ENCODE peak calls at places on chromosomes 7 and 10, in four cellular contexts. U is HepG2, D is K562, E is IMR-90. N is an unnamed sample.

GRCh38 chr7:157177997-157178396 is 39.3 kb downstream of the UBE3C start:
- DNase-seq in D (no peak), E (no peak), U (no peak), N (no peak)

GRCh38 chr7:98420966-98421612 is 20.2 kb upstream of the BAIAP2L1 start:
- DNase-seq in U (peak; percentile 76), D (peak; percentile 91), E (no peak), N (peak; percentile 75)

GRCh38 chr10:30784896-30785605 is 155.5 kb upstream of the LYZL2 start:
- DNase-seq in U (no peak), D (no peak), E (peak; percentile 69), N (peak; percentile 85)

GRCh38 chr7:17632401-17632800 is 307.9 kb downstream of the SNX13 start:
- DNase-seq in E (no peak), U (no peak), D (no peak), N (no peak)

GRCh38 chr7:50869108-50869716 is 86.5 kb upstream of the GRB10 start:
- DNase-seq in D (no peak), U (peak; percentile 8), E (peak; percentile 87), N (no peak)

GRCh38 chr10:124641282-124642075 is 102.7 kb downstream of the FAM53B start:
- DNase-seq in D (peak; percentile 43), U (no peak), E (peak; percentile 62), N (no peak)

GRCh38 chr7:133945497-133945896 is 181.6 kb upstream of the LRGUK start:
- DNase-seq in D (no peak), E (no peak), U (no peak), N (no peak)

GRCh38 chr10:4131407-4132215 is 346.6 kb upstream of the KLF6 start:
- DNase-seq in U (no peak), D (no peak), E (peak; percentile 93), N (no peak)

GRCh38 chr10:48907730-48908129 is 31.9 kb downstream of the LRRC18 start:
- DNase-seq in D (no peak), U (no peak), E (no peak), N (no peak)

GRCh38 chr7:9407816-9408215 is 974.4 kb downstream of the NXPH1 start:
- DNase-seq in U (no peak), E (no peak), D (no peak), N (no peak)

GRCh38 chr7:139494835-139495568 is 11.5 kb upstream of the KLRG2 start:
- DNase-seq in D (no peak), E (no peak), U (no peak), N (no peak)

GRCh38 chr7:98105942-98106544 is 619 bp upstream of the LMTK2 start:
- DNase-seq in E (no peak), U (peak; percentile 35), D (no peak), N (no peak)

GRCh38 chr10:1050555-1050954 is 1.6 kb upstream of the IDI1 start:
- DNase-seq in U (peak; percentile 75), D (no peak), E (no peak), N (no peak)

GRCh38 chr10:58641095-58641531 is 128.4 kb downstream of the BICC1 start:
- DNase-seq in D (no peak), E (peak; percentile 92), U (peak; percentile 81), N (no peak)

GRCh38 chr10:81848514-81848913 is 26.5 kb upstream of the NRG3 start:
- DNase-seq in E (no peak), D (no peak), U (no peak), N (no peak)

GRCh38 chr10:97005349-97005748 is 173.3 kb downstream of the LCOR start:
- DNase-seq in E (no peak), D (no peak), U (no peak), N (no peak)

GRCh38 chr10:115706482-115707076 is 566.4 kb downstream of the GFRA1 start:
- DNase-seq in D (no peak), U (peak; percentile 1), E (peak; percentile 30), N (no peak)

GRCh38 chr10:34811968-34812514 is 3.1 kb downstream of the PARD3 start:
- DNase-seq in E (peak; percentile 43), D (no peak), U (no peak), N (no peak)

GRCh38 chr7:132485600-132486594 is 90.4 kb downstream of the PLXNA4 start:
- DNase-seq in D (no peak), E (no peak), U (no peak), N (no peak)

GRCh38 chr7:68700414-68700813 is 897.9 kb upstream of the AUTS2 start:
- DNase-seq in D (no peak), E (peak; percentile 65), U (no peak), N (no peak)

GRCh38 chr7:372939-373791 is 83.2 kb downstream of the FOXL3 start:
- DNase-seq in E (no peak), U (peak; percentile 92), D (no peak), N (peak; percentile 51)

GRCh38 chr10:83724471-83725241 is 414.7 kb upstream of the GHITM start:
- DNase-seq in E (no peak), D (no peak), U (no peak), N (no peak)

DNA sequence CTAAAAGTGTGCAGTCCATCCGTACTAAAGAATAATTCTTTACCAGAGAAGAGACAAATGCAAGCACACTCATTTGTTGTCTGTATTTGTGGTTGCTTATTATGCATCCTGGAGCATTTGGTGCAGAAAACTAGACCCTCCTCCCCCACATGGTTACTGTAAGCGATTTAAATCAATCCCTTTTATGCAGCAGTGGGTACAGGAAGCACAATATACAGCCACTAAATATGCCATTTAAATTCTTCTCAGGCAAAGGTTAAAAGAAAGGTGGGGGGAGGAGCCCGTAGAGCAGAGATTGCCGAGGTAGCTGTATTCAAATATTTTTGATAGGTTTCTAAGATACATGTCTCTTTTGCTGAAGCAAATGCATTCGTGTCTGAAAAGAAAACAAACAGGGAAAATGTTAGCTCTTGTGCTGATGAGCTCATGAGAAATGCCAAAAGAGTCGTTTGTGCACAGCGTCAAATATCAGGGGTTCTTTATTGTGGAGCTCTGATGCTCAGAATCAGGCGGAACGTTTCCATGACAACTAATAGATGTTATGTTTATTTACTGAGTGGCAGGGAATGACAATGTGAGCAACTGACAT is 131.3 kb upstream of the NPVF start:
- DNase-seq in E (no peak), D (no peak), U (no peak), N (no peak)
- TF ChIP-seq MAFK in E (no peak), D (no peak), U (no peak), N (no peak)

DNA sequence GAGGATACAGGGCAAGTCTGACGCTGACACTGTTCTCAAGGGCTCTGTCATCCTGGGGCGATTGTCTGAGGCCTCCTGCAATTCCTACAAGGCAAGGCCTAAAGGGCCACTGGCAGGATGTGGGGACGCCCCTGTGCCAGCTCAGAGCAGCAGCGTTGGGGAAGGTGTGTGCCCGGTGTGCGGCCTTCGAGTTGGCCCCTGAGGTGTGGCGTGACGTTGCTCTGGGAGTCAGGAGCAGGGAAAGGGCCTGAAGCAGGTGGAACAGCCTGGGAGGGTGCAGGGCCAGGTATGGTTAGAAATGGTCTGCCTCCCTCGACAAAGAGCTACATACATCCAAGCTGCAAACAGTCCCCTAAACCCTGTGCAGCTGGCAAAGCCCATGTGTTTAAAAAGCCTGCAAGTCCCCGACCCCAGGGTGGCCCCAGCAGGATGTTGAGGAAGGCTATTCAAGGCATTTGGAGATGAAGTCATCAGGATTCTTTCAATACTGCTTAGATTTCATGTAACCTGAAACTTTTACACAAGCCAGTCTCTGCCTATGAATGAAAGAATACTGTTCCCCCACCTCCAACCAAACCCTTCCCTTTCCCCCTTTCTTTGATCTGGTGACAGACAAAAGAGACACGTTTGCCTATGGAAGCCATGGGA is 142.5 kb upstream of the TNS3 start:
- DNase-seq in E (peak; percentile 96), U (peak; percentile 83), D (no peak), N (peak; percentile 15)
- H3K9ac ChIP-seq in E (peak overlapping the region; percentile 25), U (peak overlapping the region; percentile 37), D (no peak overlapping the region), N (no peak overlapping the region)

GRCh38 chr7:138029126-138029525 is 27.2 kb upstream of the CREB3L2 start:
- DNase-seq in D (no peak), U (no peak), E (no peak), N (no peak)
- TF ChIP-seq MAFK in D (no peak), U (no peak), E (no peak), N (no peak)

GRCh38 chr10:95264227-95265051 is 26.4 kb downstream of the PDLIM1 start:
- DNase-seq in E (no peak), D (no peak), U (no peak), N (peak; percentile 57)
- H3K9ac ChIP-seq in E (no peak overlapping the region), D (no peak overlapping the region), U (peak overlapping the region; percentile 25), N (no peak overlapping the region)

N was measured in H1.